ENCODE peak calls at places on chromosomes 2 and 18, in nine cellular contexts. I, N, J, C, Q, D, K, S and H are unnamed samples.

GRCh38 chr2:235608200-235608591 is 114.4 kb downstream of the AGAP1 start:
- DNase-seq in K (no peak), I (no peak), J (no peak), N (peak; percentile 27), Q (no peak), D (no peak), S (no peak), C (no peak), H (no peak)

GRCh38 chr2:232482301-232483238 is 5.1 kb downstream of the ECEL1 start:
- DNase-seq in D (no peak), K (no peak), J (no peak), Q (peak; percentile 66), I (no peak), S (no peak), C (no peak), N (no peak), H (no peak)

GRCh38 chr2:240596491-240596931 is 10.0 kb downstream of the CAPN10 start:
- DNase-seq in N (peak; percentile 73), S (no peak), I (no peak), D (no peak), K (no peak), J (peak; percentile 41), C (no peak), Q (peak; percentile 75), H (no peak)

GRCh38 chr2:172978053-172978383 is 97.6 kb upstream of the MAP3K20 start:
- DNase-seq in D (no peak), I (no peak), K (no peak), J (no peak), Q (no peak), N (no peak), S (no peak), C (no peak), H (no peak)

GRCh38 chr2:6791682-6792081 is 74.0 kb downstream of the CMPK2 start:
- DNase-seq in S (peak; percentile 33), D (no peak), I (no peak), N (no peak), Q (no peak), C (no peak), J (no peak), K (no peak), H (no peak)

GRCh38 chr18:31490387-31490786 is 7.6 kb upstream of the DSG2 start:
- DNase-seq in D (no peak), I (no peak), C (no peak), N (no peak), J (no peak), Q (no peak), K (no peak), S (no peak), H (no peak)

GRCh38 chr2:12267042-12267441 is 449.7 kb upstream of the TRIB2 start:
- DNase-seq in C (no peak), J (no peak), D (no peak), I (no peak), Q (no peak), N (no peak), S (no peak), K (no peak), H (no peak)

GRCh38 chr2:96859338-96859649 is 1.5 kb upstream of the ANKRD39 start:
- DNase-seq in I (peak; percentile 86), J (no peak), N (peak; percentile 68), K (no peak), D (no peak), Q (peak; percentile 89), C (no peak), S (no peak), H (no peak)

GRCh38 chr2:173606619-173607305 is 252.1 kb downstream of the CDCA7 start:
- DNase-seq in J (no peak), K (no peak), N (no peak), D (no peak), Q (no peak), C (no peak), I (no peak), S (no peak), H (no peak)